ENCODE peak calls at places on chromosomes 5 and 9, in seven cellular contexts. I is IMR-90, N is neuronal stem cell, P is mesendoderm, K is mesenchymal stem cell, E is H9, Q is H1. L is an unnamed sample.

GRCh38 chr5:134445841-134446818 is 34.4 kb upstream of the CDKN2AIPNL start:
- DNase-seq in I (no peak), N (no peak), P (no peak), K (no peak), E (no peak), Q (no peak), L (no peak)

GRCh38 chr9:20729545-20729944 is 45.5 kb downstream of the FOCAD start:
- DNase-seq in I (peak; percentile 24), N (no peak), P (no peak), K (no peak), E (no peak), Q (no peak), L (no peak)

GRCh38 chr5:59095480-59095879 is 512.6 kb downstream of the RAB3C start:
- DNase-seq in I (peak; percentile 81), N (no peak), P (no peak), K (peak; percentile 64), E (no peak), Q (no peak), L (no peak)

GRCh38 chr5:158463971-158464370 is 605.0 kb upstream of the CLINT1 start:
- DNase-seq in I (peak; percentile 10), N (no peak), P (no peak), K (no peak), E (no peak), Q (no peak), L (no peak)

GRCh38 chr5:14439087-14439841 is 142.3 kb upstream of the OTULINL start:
- DNase-seq in I (no peak), N (no peak), P (no peak), K (no peak), E (no peak), Q (no peak), L (no peak)

GRCh38 chr5:135095052-135095715 is 61.2 kb upstream of the PITX1 start:
- DNase-seq in I (no peak), N (no peak), P (no peak), K (no peak), E (no peak), Q (no peak), L (no peak)

GRCh38 chr9:3906437-3907213 is 380.8 kb upstream of the RFX3 start:
- DNase-seq in I (peak; percentile 95), N (no peak), P (peak; percentile 18), K (peak; percentile 93), E (no peak), Q (no peak), L (peak; percentile 83)

GRCh38 chr9:124006448-124007156 is 5.0 kb upstream of the LHX2 start:
- DNase-seq in I (no peak), N (peak; percentile 27), P (peak; percentile 73), K (no peak), E (no peak), Q (no peak), L (no peak)

GRCh38 chr5:169717298-169717697 is 80.2 kb downstream of the DOCK2 start:
- DNase-seq in I (peak; percentile 30), N (no peak), P (no peak), K (no peak), E (no peak), Q (no peak), L (peak; percentile 22)

GRCh38 chr5:107567901-107568671 is 102.7 kb downstream of the EFNA5 start:
- DNase-seq in I (no peak), N (no peak), P (peak; percentile 49), K (no peak), E (no peak), Q (no peak), L (no peak)

GRCh38 chr5:39775058-39775457 is 350.3 kb upstream of the DAB2 start:
- DNase-seq in I (peak; percentile 57), N (no peak), P (no peak), K (peak; percentile 48), E (no peak), Q (no peak), L (peak; percentile 7)

GRCh38 chr9:20563917-20564316 is 58.4 kb downstream of the MLLT3 start:
- DNase-seq in I (no peak), N (no peak), P (no peak), K (no peak), E (no peak), Q (no peak), L (no peak)

GRCh38 chr5:80755634-80756033 is 100.9 kb upstream of the DHFR start:
- DNase-seq in I (no peak), N (no peak), P (no peak), K (no peak), E (no peak), Q (no peak), L (no peak)

GRCh38 chr9:137390553-137391410 is 32.2 kb downstream of the EXD3 start:
- DNase-seq in I (no peak), N (no peak), P (no peak), K (no peak), E (no peak), Q (no peak), L (no peak)

GRCh38 chr9:90874194-90874593 is 72.6 kb downstream of the SYK start:
- DNase-seq in I (no peak), N (no peak), P (no peak), K (no peak), E (no peak), Q (no peak), L (no peak)

GRCh38 chr5:172364773-172365172 is 81.2 kb upstream of the UBTD2 start:
- DNase-seq in I (no peak), N (no peak), P (no peak), K (no peak), E (no peak), Q (no peak), L (no peak)

GRCh38 chr9:130713286-130713975 is 19.9 kb downstream of the EXOSC2 start:
- DNase-seq in I (peak; percentile 34), N (no peak), P (peak; percentile 56), K (peak; percentile 61), E (peak; percentile 31), Q (no peak), L (peak; percentile 41)

GRCh38 chr5:173741729-173742431 is 125.4 kb upstream of the BOD1 start:
- DNase-seq in I (no peak), N (no peak), P (no peak), K (no peak), E (no peak), Q (no peak), L (no peak)

GRCh38 chr5:75335952-75336624 is 932 bp upstream of the HMGCR start:
- DNase-seq in I (peak; percentile 88), N (peak; percentile 43), P (peak; percentile 86), K (peak; percentile 95), E (no peak), Q (no peak), L (peak; percentile 85)

GRCh38 chr5:76386360-76386759 is 16.7 kb upstream of the IQGAP2 start:
- DNase-seq in I (no peak), N (no peak), P (no peak), K (no peak), E (no peak), Q (no peak), L (no peak)
- H2BK5ac ChIP-seq in I (no peak overlapping the region), N (no peak overlapping the region), P (no peak overlapping the region), K (no peak overlapping the region), E (no peak overlapping the region), Q (no peak overlapping the region), L (no peak overlapping the region)

GRCh38 chr5:180381851-180382480 is 28.8 kb upstream of the GFPT2 start:
- DNase-seq in I (no peak), N (no peak), P (no peak), K (no peak), E (no peak), Q (no peak), L (no peak)

GRCh38 chr5:180379355-180380070 is 26.4 kb upstream of the GFPT2 start:
- DNase-seq in I (no peak), N (no peak), P (no peak), K (no peak), E (no peak), Q (no peak), L (no peak)

GRCh38 chr5:180381428-180381827 is 28.3 kb upstream of the GFPT2 start:
- DNase-seq in I (no peak), N (no peak), P (no peak), K (no peak), E (no peak), Q (no peak), L (no peak)

GRCh38 chr5:180380856-180381255 is 27.7 kb upstream of the GFPT2 start:
- DNase-seq in I (no peak), N (no peak), P (no peak), K (no peak), E (no peak), Q (no peak), L (no peak)

GRCh38 chr5:180380441-180380840 is 27.3 kb upstream of the GFPT2 start:
- DNase-seq in I (no peak), N (no peak), P (no peak), K (no peak), E (no peak), Q (no peak), L (no peak)
- H4K8ac ChIP-seq in I (no peak overlapping the region), N (no peak overlapping the region), P (no peak overlapping the region), K (no peak overlapping the region), E (no peak overlapping the region), Q (no peak overlapping the region), L (no peak overlapping the region)

GRCh38 chr9:35847786-35848185 is 18.8 kb downstream of the TMEM8B start:
- DNase-seq in I (no peak), N (no peak), P (no peak), K (no peak), E (no peak), Q (no peak), L (no peak)
- H3K18ac ChIP-seq in I (peak overlapping the region; percentile 11), N (no peak overlapping the region), P (no peak overlapping the region), K (no peak overlapping the region), E (no peak overlapping the region), Q (no peak overlapping the region), L (no peak overlapping the region)

DNA sequence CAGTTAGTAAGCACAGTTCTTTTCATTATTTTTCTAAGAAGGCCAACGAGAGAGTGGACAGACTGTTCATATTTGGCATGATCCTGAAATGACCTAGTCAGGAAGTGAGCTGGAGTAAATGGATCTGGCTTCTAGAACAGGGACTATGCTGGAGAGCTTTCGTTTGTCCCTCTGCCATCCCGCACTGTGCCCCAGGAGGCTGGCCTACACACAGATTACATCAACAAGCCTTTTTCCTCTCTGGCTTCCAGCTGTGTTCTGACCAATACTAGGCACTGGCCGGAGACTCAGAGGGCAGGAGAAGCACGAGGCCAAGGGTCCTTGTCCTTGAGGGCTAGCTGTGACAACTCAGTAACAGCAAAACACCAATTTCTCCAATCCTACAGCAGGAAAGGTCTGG is 127.8 kb downstream of the MED27 start:
- DNase-seq in I (peak; percentile 35), N (no peak), P (no peak), K (peak; percentile 37), E (no peak), Q (no peak), L (no peak)
- H2BK5ac ChIP-seq in I (no peak overlapping the region), N (no peak overlapping the region), P (no peak overlapping the region), K (no peak overlapping the region), E (no peak overlapping the region), Q (no peak overlapping the region), L (no peak overlapping the region)

DNA sequence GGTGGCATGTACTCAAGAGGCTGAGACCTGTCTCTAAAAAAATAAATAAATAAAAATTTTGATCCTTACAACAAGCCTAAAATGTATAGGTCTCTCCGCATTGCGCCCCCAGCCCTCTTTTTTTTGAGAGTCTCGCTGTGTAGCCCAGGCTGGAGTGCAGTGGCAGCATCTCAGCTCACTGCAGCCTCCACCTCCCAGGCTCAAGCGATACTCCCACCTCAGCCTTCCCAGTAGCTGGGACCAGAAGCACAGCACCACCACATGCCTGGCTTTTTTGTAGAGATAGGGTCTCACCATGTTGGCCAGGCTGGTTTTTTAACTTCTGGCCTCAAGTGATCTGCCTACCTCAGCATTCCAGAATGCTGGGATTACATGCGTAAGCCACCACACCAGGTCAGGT is 2.2 kb upstream of the GARIN3 start:
- DNase-seq in I (no peak), N (no peak), P (no peak), K (no peak), E (no peak), Q (no peak), L (no peak)
- H4K8ac ChIP-seq in I (no peak overlapping the region), N (no peak overlapping the region), P (no peak overlapping the region), K (no peak overlapping the region), E (no peak overlapping the region), Q (no peak overlapping the region), L (no peak overlapping the region)